ENCODE peak calls at places on chromosome 4, in ten cellular contexts. B, L, U, V, Z, A, E, W, I and R are unnamed samples.

GRCh38 chr4:2412534-2412884 is 5.9 kb downstream of the ZFYVE28 start:
- DNase-seq in B (peak; percentile 88), L (no peak), U (no peak), V (no peak), Z (no peak), A (no peak), E (peak; percentile 96), W (no peak), I (no peak), R (no peak)

GRCh38 chr4:148076964-148077363 is 345.1 kb downstream of the ARHGAP10 start:
- DNase-seq in B (no peak), L (no peak), U (no peak), V (no peak), Z (no peak), A (no peak), E (no peak), W (no peak), I (peak; percentile 49), R (no peak)

GRCh38 chr4:19721587-19721986 is 530.1 kb upstream of the SLIT2 start:
- DNase-seq in B (no peak), L (no peak), U (no peak), V (no peak), Z (no peak), A (no peak), E (no peak), W (no peak), I (no peak), R (no peak)

GRCh38 chr4:105106416-105106815 is 40.3 kb upstream of the TET2 start:
- DNase-seq in B (no peak), L (no peak), U (no peak), V (peak; percentile 13), Z (no peak), A (no peak), E (no peak), W (no peak), I (peak; percentile 39), R (no peak)

GRCh38 chr4:156475322-156475721 is 496.3 kb downstream of the PDGFC start:
- DNase-seq in B (no peak), L (no peak), U (no peak), V (no peak), Z (peak; percentile 75), A (no peak), E (peak; percentile 17), W (no peak), I (peak; percentile 70), R (no peak)

GRCh38 chr4:157075811-157076577 is at the start of gene GLRB:
- DNase-seq in B (no peak), L (peak; percentile 54), U (peak; percentile 57), V (peak; percentile 13), Z (peak; percentile 30), A (no peak), E (peak; percentile 2), W (peak; percentile 50), I (peak; percentile 43), R (peak; percentile 71)

GRCh38 chr4:81369898-81370297 is 101.8 kb downstream of the RASGEF1B start:
- DNase-seq in B (no peak), L (no peak), U (no peak), V (no peak), Z (no peak), A (no peak), E (peak; percentile 11), W (no peak), I (no peak), R (no peak)

GRCh38 chr4:85498068-85498733 is 23.3 kb downstream of the ARHGAP24 start:
- DNase-seq in B (no peak), L (no peak), U (peak; percentile 83), V (peak; percentile 32), Z (peak; percentile 79), A (no peak), E (peak; percentile 7), W (peak; percentile 79), I (peak; percentile 74), R (no peak)

GRCh38 chr4:169103966-169104412 is 93.9 kb upstream of the CBR4 start:
- DNase-seq in B (no peak), L (peak; percentile 85), U (no peak), V (no peak), Z (no peak), A (no peak), E (no peak), W (no peak), I (no peak), R (peak; percentile 72)
- H3K36me3 ChIP-seq in B (no peaks in the 10 kb centered on the region), L (peaks cover 4% of the 10 kb centered on the region), U (peaks cover 3% of the 10 kb centered on the region), V (no peaks in the 10 kb centered on the region), Z (no peaks in the 10 kb centered on the region), A (peaks cover 40% of the 10 kb centered on the region), E (no peaks in the 10 kb centered on the region), W (peaks cover 59% of the 10 kb centered on the region), I (peaks cover 5% of the 10 kb centered on the region), R (no peaks in the 10 kb centered on the region)

GRCh38 chr4:114365591-114365990 is 233.0 kb upstream of the UGT8 start:
- DNase-seq in B (no peak), L (no peak), U (no peak), V (no peak), Z (no peak), A (no peak), E (no peak), W (no peak), I (no peak), R (no peak)

GRCh38 chr4:114361249-114361648 is 237.4 kb upstream of the UGT8 start:
- DNase-seq in B (no peak), L (no peak), U (no peak), V (no peak), Z (no peak), A (no peak), E (no peak), W (no peak), I (no peak), R (no peak)

GRCh38 chr4:114366368-114366767 is 232.2 kb upstream of the UGT8 start:
- DNase-seq in B (no peak), L (no peak), U (no peak), V (no peak), Z (no peak), A (no peak), E (no peak), W (no peak), I (peak; percentile 17), R (no peak)

GRCh38 chr4:114368751-114369150 is 229.9 kb upstream of the UGT8 start:
- DNase-seq in B (no peak), L (no peak), U (no peak), V (no peak), Z (no peak), A (no peak), E (no peak), W (no peak), I (no peak), R (no peak)

GRCh38 chr4:114364857-114365256 is 233.8 kb upstream of the UGT8 start:
- DNase-seq in B (no peak), L (peak; percentile 47), U (no peak), V (no peak), Z (peak; percentile 61), A (no peak), E (no peak), W (no peak), I (peak; percentile 97), R (no peak)
- H3K4me3 ChIP-seq in B (no peak overlapping the region), L (no peak overlapping the region), U (no peak overlapping the region), V (no peak overlapping the region), Z (no peak overlapping the region), A (no peak overlapping the region), E (no peak overlapping the region), W (no peak overlapping the region), I (no peak overlapping the region), R (no peak overlapping the region)

DNA sequence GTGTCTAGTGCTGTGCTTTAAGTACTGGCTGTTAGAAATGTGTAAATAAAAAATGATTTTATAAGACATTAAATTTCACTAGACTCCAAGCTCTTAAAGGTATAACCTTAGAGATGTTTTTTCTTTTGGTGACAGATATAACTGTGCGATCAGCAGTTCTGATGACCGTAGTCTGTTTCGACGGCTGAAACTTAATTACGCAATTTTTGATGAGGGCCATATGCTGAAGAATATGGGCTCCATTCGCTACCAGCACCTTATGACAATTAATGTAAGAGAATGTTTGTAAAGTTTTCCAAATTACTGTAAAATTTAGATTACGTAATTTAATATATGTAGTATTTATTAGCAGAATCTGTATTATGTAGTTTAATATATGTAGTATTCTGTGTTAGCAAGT is 66.4 kb downstream of the HPGDS start:
- DNase-seq in B (no peak), L (no peak), U (no peak), V (no peak), Z (no peak), A (no peak), E (no peak), W (no peak), I (no peak), R (no peak)
- H3K36me3 ChIP-seq in B (peaks cover 12% of the 10 kb centered on the region), L (peaks cover 45% of the 10 kb centered on the region), U (peaks cover 1% of the 10 kb centered on the region), V (no peaks in the 10 kb centered on the region), Z (peaks cover 79% of the 10 kb centered on the region), A (peaks cover 96% of the 10 kb centered on the region), E (peaks cover 4% of the 10 kb centered on the region), W (peaks cover 98% of the 10 kb centered on the region), I (peaks cover 4% of the 10 kb centered on the region), R (peaks cover 16% of the 10 kb centered on the region)

GRCh38 chr4:6275351-6275750 is 5.7 kb downstream of the WFS1 start:
- DNase-seq in B (no peak), L (no peak), U (no peak), V (no peak), Z (no peak), A (no peak), E (no peak), W (no peak), I (no peak), R (no peak)

GRCh38 chr4:6273661-6273990 is 4.0 kb downstream of the WFS1 start:
- DNase-seq in B (no peak), L (no peak), U (no peak), V (no peak), Z (no peak), A (no peak), E (no peak), W (no peak), I (no peak), R (no peak)

GRCh38 chr4:6271206-6271605 is 1.6 kb downstream of the WFS1 start:
- DNase-seq in B (no peak), L (no peak), U (no peak), V (no peak), Z (no peak), A (no peak), E (no peak), W (no peak), I (no peak), R (no peak)

GRCh38 chr4:6271701-6272465 is 2.2 kb downstream of the WFS1 start:
- DNase-seq in B (no peak), L (no peak), U (no peak), V (peak; percentile 44), Z (no peak), A (peak; percentile 29), E (peak; percentile 42), W (peak; percentile 87), I (no peak), R (no peak)

DNA sequence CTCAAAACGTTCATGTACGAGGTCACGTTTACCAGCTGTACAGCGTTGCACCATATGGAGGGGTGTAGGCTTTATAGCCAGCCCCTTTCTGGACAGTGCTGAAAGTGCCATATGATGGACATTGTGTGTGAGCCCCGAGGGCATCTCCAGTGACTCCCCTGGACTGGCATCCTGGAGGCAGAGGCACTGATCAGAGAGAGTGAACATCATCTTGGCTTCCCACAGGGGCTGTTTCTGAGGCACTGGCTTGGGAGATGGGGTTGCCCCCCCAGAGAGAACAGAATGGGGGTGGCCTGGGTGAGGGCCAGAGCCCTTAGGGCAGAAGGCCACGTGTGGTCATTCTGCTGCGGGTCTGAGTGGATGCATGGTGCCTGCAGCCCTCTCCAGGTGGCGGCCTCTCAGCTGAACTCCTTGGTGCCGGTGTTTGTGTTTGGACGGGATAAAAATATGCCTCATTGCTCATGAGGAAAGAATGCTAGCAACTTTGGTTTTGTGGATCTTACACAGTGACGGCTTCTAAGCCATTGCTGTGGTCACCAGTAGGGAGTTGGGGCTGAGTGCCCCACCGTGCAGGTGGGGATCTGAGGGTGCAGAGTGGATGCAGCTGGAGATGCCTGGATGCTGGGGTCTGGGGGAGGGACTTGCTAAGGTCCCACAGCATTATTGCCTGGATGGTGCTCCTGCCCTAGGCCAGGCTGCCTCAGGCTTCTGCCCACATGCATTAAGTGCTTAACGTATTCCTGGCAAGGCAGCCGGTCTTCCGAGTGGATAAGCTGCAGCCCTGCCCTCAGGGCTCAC is 3.4 kb downstream of the WFS1 start:
- DNase-seq in B (no peak), L (no peak), U (no peak), V (peak; percentile 53), Z (peak; percentile 72), A (no peak), E (no peak), W (peak; percentile 70), I (peak; percentile 90), R (no peak)
- H3K4me3 ChIP-seq in B (no peak overlapping the region), L (no peak overlapping the region), U (no peak overlapping the region), V (peak overlapping the region; percentile 15), Z (no peak overlapping the region), A (no peak overlapping the region), E (no peak overlapping the region), W (no peak overlapping the region), I (no peak overlapping the region), R (no peak overlapping the region)